ENCODE peak calls at places on chromosomes 6 and 20, in nine cellular contexts. W is IMR-90; F is body of pancreas; N is CD8-positive, alpha-beta memory T cell; L is CD8-positive, alpha-beta T cell; J is fibroblast of lung; Q is SJSA1; C is breast epithelium; P is uterus. S is an unnamed sample.

GRCh38 chr6:19181252-19181651 is 655.9 kb upstream of the ID4 start:
- DNase-seq in W (no peak), F (no peak), N (no peak), L (no peak), J (no peak), Q (no peak), C (no peak), P (no peak), S (no peak)

GRCh38 chr20:63542696-63543095 is 4.9 kb downstream of the SRMS start:
- DNase-seq in W (no peak), F (no peak), N (no peak), L (no peak), J (no peak), Q (no peak), C (no peak), P (no peak), S (no peak)

GRCh38 chr6:88220493-88220892 is 54.3 kb upstream of the CNR1 start:
- DNase-seq in W (no peak), F (no peak), N (no peak), L (no peak), J (no peak), Q (no peak), C (no peak), P (no peak), S (peak; percentile 20)

GRCh38 chr6:73461537-73462350 is at the start of gene MTO1:
- DNase-seq in W (peak; percentile 90), F (peak; percentile 86), N (peak; percentile 82), L (peak; percentile 72), J (peak; percentile 95), Q (peak; percentile 87), C (peak; percentile 83), P (peak; percentile 86), S (peak; percentile 89)

GRCh38 chr20:10502098-10502526 is 67.0 kb downstream of the SLX4IP start:
- DNase-seq in W (no peak), F (no peak), N (peak; percentile 15), L (no peak), J (no peak), Q (no peak), C (no peak), P (no peak), S (no peak)

GRCh38 chr6:31597006-31597405 is 4.2 kb upstream of the NCR3 start:
- DNase-seq in W (peak; percentile 31), F (no peak), N (peak; percentile 80), L (no peak), J (peak; percentile 23), Q (no peak), C (no peak), P (no peak), S (peak; percentile 32)

GRCh38 chr20:23139524-23139923 is 53.4 kb upstream of the CD93 start:
- DNase-seq in W (no peak), F (no peak), N (no peak), L (no peak), J (no peak), Q (no peak), C (no peak), P (no peak), S (no peak)

GRCh38 chr20:62136283-62137091 is 6.7 kb downstream of the PSMA7 start:
- DNase-seq in W (peak; percentile 68), F (peak; percentile 78), N (peak; percentile 70), L (peak; percentile 59), J (peak; percentile 72), Q (no peak), C (peak; percentile 63), P (peak; percentile 65), S (peak; percentile 59)

GRCh38 chr6:89987140-89987539 is 92.9 kb downstream of the GJA10 start:
- DNase-seq in W (peak; percentile 32), F (no peak), N (no peak), L (no peak), J (no peak), Q (no peak), C (no peak), P (no peak), S (no peak)

GRCh38 chr6:127606131-127606562 is 29.2 kb downstream of the C6orf58 start:
- DNase-seq in W (peak; percentile 31), F (no peak), N (peak; percentile 17), L (no peak), J (peak; percentile 54), Q (no peak), C (no peak), P (no peak), S (peak; percentile 44)

GRCh38 chr20:33687370-33687915 is 1.3 kb upstream of the E2F1 start:
- DNase-seq in W (no peak), F (no peak), N (no peak), L (no peak), J (no peak), Q (no peak), C (no peak), P (no peak), S (peak; percentile 36)

GRCh38 chr6:147245693-147246092 is 41.5 kb downstream of the STXBP5 start:
- DNase-seq in W (no peak), F (no peak), N (no peak), L (no peak), J (no peak), Q (no peak), C (no peak), P (no peak), S (no peak)

GRCh38 chr6:147244832-147245231 is 40.6 kb downstream of the STXBP5 start:
- DNase-seq in W (no peak), F (no peak), N (no peak), L (no peak), J (peak; percentile 31), Q (no peak), C (no peak), P (no peak), S (no peak)

GRCh38 chr6:147246853-147247635 is 42.8 kb downstream of the STXBP5 start:
- DNase-seq in W (peak; percentile 7), F (no peak), N (no peak), L (no peak), J (no peak), Q (no peak), C (no peak), P (no peak), S (no peak)

GRCh38 chr6:147251072-147251471 is 46.9 kb downstream of the STXBP5 start:
- DNase-seq in W (no peak), F (no peak), N (no peak), L (no peak), J (no peak), Q (no peak), C (no peak), P (no peak), S (no peak)

GRCh38 chr6:147248859-147249258 is 44.6 kb downstream of the STXBP5 start:
- DNase-seq in W (no peak), F (no peak), N (no peak), L (no peak), J (no peak), Q (no peak), C (no peak), P (no peak), S (no peak)
- H3K27ac ChIP-seq in W (no peak overlapping the region), F (no peak overlapping the region), N (no peak overlapping the region), L (no peak overlapping the region), J (no peak overlapping the region), Q (no peak overlapping the region), C (no peak overlapping the region), P (no peak overlapping the region), S (no peak overlapping the region)

DNA sequence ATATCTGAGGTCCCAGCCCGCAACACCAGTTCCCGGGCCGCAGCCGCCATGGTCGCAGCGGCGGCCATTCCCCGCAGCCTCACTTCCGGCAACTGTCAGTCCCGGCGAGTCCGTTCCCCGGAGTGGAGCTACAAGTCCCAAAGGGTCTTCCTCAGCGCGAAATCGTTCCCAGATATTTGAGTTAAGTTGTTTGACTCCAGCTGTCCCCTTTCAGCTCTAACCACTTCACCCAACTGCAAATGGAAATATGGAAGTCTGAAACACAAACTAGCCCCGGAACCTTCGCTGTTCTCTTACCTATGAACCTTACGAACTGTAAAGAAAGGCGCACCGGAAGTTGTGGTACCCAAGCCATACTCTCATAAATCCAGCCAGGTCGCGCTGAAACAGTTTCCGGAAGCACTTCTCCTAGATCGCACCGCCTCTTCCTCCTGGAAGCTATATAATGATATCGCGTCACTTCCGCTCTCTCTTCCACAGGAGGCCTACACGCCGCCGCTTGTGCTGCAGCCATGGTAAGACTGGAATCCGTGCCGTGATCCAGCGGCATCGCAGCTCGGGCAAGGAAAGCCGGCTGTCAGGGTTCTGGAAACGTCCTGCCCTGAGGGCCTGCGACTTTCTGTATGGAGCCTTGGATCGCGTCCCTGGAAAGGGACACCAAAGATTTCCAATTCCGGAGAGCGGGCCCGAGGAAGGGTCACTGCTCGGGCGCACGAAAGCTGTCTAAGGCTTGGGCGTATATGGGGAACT is at the start of the genes RPS18 and VPS52:
- DNase-seq in W (peak; percentile 100), F (peak; percentile 94), N (peak; percentile 94), L (peak; percentile 83), J (peak; percentile 100), Q (peak; percentile 96), C (peak; percentile 92), P (peak; percentile 98), S (peak; percentile 98)
- H3K36me3 ChIP-seq in W (peaks cover 59% of the 10 kb centered on the region), F (no peaks in the 10 kb centered on the region), N (peaks cover 51% of the 10 kb centered on the region), L (peaks cover 42% of the 10 kb centered on the region), J (peaks cover 18% of the 10 kb centered on the region), Q (peaks cover 78% of the 10 kb centered on the region), C (peaks cover 9% of the 10 kb centered on the region), P (no peaks in the 10 kb centered on the region), S (peaks cover 56% of the 10 kb centered on the region)

DNA sequence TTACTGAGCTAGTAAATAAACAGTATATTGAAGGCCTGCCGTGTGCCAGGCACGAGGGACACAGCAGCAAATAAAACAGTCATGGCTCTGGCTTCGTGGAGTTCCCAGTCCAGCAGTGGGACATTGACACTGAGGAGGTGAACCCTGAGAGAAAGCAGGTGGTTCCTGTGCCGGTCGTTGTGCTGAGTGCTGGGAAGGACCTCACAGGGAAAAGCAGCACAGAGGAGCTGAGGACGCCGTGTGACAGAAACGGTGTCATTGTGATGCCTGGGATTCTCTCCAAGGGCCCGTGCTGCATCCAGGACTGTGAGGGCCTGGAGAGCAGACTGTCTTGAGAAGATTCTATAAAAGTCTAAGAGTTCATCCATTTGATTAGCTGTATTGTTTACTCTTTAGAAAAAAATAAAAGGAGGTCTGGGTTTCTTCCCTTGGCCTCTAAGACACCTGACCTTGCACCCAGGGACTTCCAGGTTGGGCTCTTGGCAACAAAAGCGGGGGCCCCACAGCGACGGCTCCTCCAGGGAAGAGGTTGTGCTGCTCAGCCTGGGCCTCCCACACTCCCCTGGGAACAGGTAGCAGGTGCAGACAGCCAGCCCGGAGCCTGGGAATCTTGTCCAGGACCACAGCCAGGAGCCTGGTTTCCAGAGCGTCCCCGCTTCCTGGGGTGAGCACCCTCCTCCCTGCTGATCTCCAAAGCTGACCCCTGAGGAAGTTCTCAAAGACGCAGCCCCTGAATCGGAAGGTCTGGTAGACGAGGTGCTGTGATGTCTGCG is 251.2 kb upstream of the PMEPA1 start:
- DNase-seq in W (no peak), F (no peak), N (no peak), L (no peak), J (no peak), Q (no peak), C (no peak), P (no peak), S (no peak)
- H3K27ac ChIP-seq in W (no peak overlapping the region), F (no peak overlapping the region), N (no peak overlapping the region), L (no peak overlapping the region), J (no peak overlapping the region), Q (no peak overlapping the region), C (no peak overlapping the region), P (peak overlapping the region; percentile 14), S (no peak overlapping the region)

DNA sequence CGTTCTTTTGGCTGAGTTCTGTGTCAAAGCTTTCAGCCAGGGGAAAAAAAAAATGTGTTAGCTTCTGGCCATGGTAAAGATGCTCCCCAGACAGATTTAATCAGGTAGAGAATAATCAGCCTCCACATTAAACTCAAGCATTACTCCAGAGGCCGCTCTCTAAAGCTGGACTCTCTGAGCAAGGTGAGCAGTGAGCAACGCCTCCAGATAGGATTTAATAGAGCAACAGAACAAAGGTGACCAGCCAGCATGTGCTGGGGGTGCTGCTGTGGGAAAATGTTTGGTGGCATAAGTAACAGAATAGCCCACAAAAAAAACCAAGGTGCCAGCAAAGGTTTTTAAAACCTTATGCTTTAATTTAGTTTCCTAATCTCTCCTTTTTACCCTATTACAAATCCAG is 103.5 kb upstream of the TRAF3IP2 start:
- DNase-seq in W (no peak), F (no peak), N (no peak), L (no peak), J (no peak), Q (no peak), C (no peak), P (no peak), S (no peak)
- H3K36me3 ChIP-seq in W (peaks cover 6% of the 10 kb centered on the region), F (no peaks in the 10 kb centered on the region), N (peaks cover 53% of the 10 kb centered on the region), L (peaks cover 26% of the 10 kb centered on the region), J (no peaks in the 10 kb centered on the region), Q (peaks cover 6% of the 10 kb centered on the region), C (no peaks in the 10 kb centered on the region), P (no peaks in the 10 kb centered on the region), S (peaks cover 18% of the 10 kb centered on the region)